ENCODE peak calls at places on chromosomes 3 and 15, in five cellular contexts. One of them, this sample, is unnamed. For H3K4me1, the result is how much of the 10 kb centered on the place peaks cover.

GRCh38 chr15:61923173-61923572 is 137.1 kb downstream of the VPS13C start:
- DNase-seq in pancreas: no peak
- DNase-seq in H1: no peak
- DNase-seq in heart left ventricle: no peak
- DNase-seq in hepatocyte: no peak
- DNase-seq in this sample: no peak

GRCh38 chr3:128794788-128795649 is 69.0 kb downstream of the RAB7A start:
- DNase-seq in pancreas: peak
- DNase-seq in H1: peak
- DNase-seq in heart left ventricle: no peak
- DNase-seq in hepatocyte: peak
- DNase-seq in this sample: no peak

GRCh38 chr15:90003736-90004135 is 2.6 kb downstream of the ZNF710 start:
- DNase-seq in pancreas: no peak
- DNase-seq in H1: no peak
- DNase-seq in heart left ventricle: no peak
- DNase-seq in hepatocyte: no peak
- DNase-seq in this sample: peak

GRCh38 chr3:48463703-48464102 is 17.2 kb downstream of the ATRIP start:
- DNase-seq in pancreas: no peak
- DNase-seq in H1: no peak
- DNase-seq in heart left ventricle: no peak
- DNase-seq in hepatocyte: no peak
- DNase-seq in this sample: no peak

GRCh38 chr3:14366915-14367523 is 35.4 kb upstream of the SLC6A6 start:
- DNase-seq in pancreas: no peak
- DNase-seq in H1: no peak
- DNase-seq in heart left ventricle: no peak
- DNase-seq in hepatocyte: no peak
- DNase-seq in this sample: no peak

GRCh38 chr3:127888564-127889107 is 26.4 kb upstream of the KBTBD12 start:
- DNase-seq in pancreas: peak
- DNase-seq in H1: no peak
- DNase-seq in heart left ventricle: no peak
- DNase-seq in hepatocyte: no peak
- DNase-seq in this sample: no peak

GRCh38 chr3:138197058-138197457 is 10.0 kb downstream of the ARMC8 start:
- DNase-seq in pancreas: no peak
- DNase-seq in H1: no peak
- DNase-seq in heart left ventricle: no peak
- DNase-seq in hepatocyte: peak
- DNase-seq in this sample: no peak

GRCh38 chr15:90915808-90916440 is 12.8 kb downstream of the MAN2A2 start:
- DNase-seq in pancreas: no peak
- DNase-seq in H1: no peak
- DNase-seq in heart left ventricle: peak
- DNase-seq in hepatocyte: no peak
- DNase-seq in this sample: peak

GRCh38 chr15:72116680-72117447 is 1.1 kb downstream of the MYO9A start:
- DNase-seq in pancreas: peak
- DNase-seq in H1: peak
- DNase-seq in heart left ventricle: no peak
- DNase-seq in hepatocyte: peak
- DNase-seq in this sample: no peak

GRCh38 chr3:113140876-113141275 is 70.5 kb upstream of the BOC start:
- DNase-seq in pancreas: no peak
- DNase-seq in H1: no peak
- DNase-seq in heart left ventricle: no peak
- DNase-seq in hepatocyte: no peak
- DNase-seq in this sample: no peak

GRCh38 chr3:197007296-197007940 is 22.2 kb downstream of the MELTF start:
- DNase-seq in pancreas: no peak
- DNase-seq in H1: no peak
- DNase-seq in heart left ventricle: no peak
- DNase-seq in hepatocyte: peak
- DNase-seq in this sample: peak

GRCh38 chr15:37837276-37837675 is 97.2 kb upstream of the TMCO5A start:
- DNase-seq in pancreas: no peak
- DNase-seq in H1: no peak
- DNase-seq in heart left ventricle: no peak
- DNase-seq in hepatocyte: no peak
- DNase-seq in this sample: no peak

GRCh38 chr3:23612296-23612891 is 193.4 kb upstream of the UBE2E1 start:
- DNase-seq in pancreas: no peak
- DNase-seq in H1: no peak
- DNase-seq in heart left ventricle: no peak
- DNase-seq in hepatocyte: no peak
- DNase-seq in this sample: no peak

GRCh38 chr3:99298661-99299060 is 339.7 kb upstream of the COL8A1 start:
- DNase-seq in pancreas: no peak
- DNase-seq in H1: no peak
- DNase-seq in heart left ventricle: no peak
- DNase-seq in hepatocyte: no peak
- DNase-seq in this sample: no peak

GRCh38 chr3:149657796-149658443 is at the start of gene WWTR1:
- DNase-seq in pancreas: peak
- DNase-seq in H1: peak
- DNase-seq in heart left ventricle: peak
- DNase-seq in hepatocyte: peak
- DNase-seq in this sample: peak

GRCh38 chr3:134194247-134194646 is 56.4 kb downstream of the RYK start:
- DNase-seq in pancreas: no peak
- DNase-seq in H1: no peak
- DNase-seq in heart left ventricle: no peak
- DNase-seq in hepatocyte: no peak
- DNase-seq in this sample: no peak

GRCh38 chr3:128278761-128279593 is 125.7 kb downstream of the EEFSEC start:
- DNase-seq in pancreas: peak
- DNase-seq in H1: no peak
- DNase-seq in heart left ventricle: peak
- DNase-seq in hepatocyte: peak
- DNase-seq in this sample: no peak

GRCh38 chr3:21117397-21117796 is 633.6 kb downstream of the ZNF385D start:
- DNase-seq in pancreas: no peak
- DNase-seq in H1: no peak
- DNase-seq in heart left ventricle: no peak
- DNase-seq in hepatocyte: no peak
- DNase-seq in this sample: no peak

GRCh38 chr3:64382171-64382570 is 156.9 kb upstream of the PRICKLE2 start:
- DNase-seq in pancreas: no peak
- DNase-seq in H1: no peak
- DNase-seq in heart left ventricle: no peak
- DNase-seq in hepatocyte: no peak
- DNase-seq in this sample: no peak

DNA sequence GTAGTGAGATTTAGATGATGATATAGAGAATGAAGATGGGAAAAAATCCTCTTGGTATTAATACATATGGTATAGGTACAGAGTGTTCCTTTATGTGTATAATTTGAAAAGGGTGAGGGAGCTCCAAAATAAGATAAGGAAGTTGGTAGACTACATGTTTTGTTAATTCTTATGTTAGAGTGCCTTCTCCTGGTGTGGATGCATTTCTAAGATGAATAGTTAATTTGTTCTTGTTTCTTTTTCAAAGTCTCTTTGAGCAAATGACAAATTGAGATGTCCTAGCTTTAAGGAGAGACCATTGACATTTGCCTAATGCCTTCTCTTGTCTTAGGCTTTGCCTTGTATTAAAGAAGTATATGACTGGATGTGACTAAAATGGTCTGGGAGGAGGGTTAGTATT is 34.1 kb downstream of the AKAP13 start:
- DNase-seq in pancreas: no peak
- DNase-seq in H1: no peak
- DNase-seq in heart left ventricle: no peak
- DNase-seq in hepatocyte: no peak
- DNase-seq in this sample: no peak
- TF ChIP-seq CTCF in pancreas: no peak
- TF ChIP-seq CTCF in H1: no peak
- TF ChIP-seq CTCF in heart left ventricle: peak
- TF ChIP-seq CTCF in hepatocyte: peak
- TF ChIP-seq CTCF in this sample: peak

DNA sequence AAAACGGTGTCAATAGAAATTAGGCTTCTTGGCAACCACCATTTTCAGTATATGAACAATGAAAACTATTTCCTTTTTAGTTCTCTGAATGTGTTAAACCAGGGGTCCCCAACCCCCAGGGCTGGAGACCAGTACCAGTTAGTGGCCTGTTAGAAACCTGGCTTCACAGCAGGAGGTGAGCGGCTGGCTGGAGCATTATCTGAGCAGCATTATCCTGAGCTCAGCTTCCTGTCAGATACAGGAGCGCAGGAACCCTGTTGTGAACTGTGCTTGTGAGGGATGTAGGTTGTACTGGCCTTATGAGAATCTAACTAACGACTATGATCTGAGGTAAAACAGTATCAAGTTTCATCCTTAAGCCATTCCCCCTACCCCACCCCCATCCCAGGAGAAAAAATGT is 328.7 kb downstream of the ZBBX start:
- DNase-seq in pancreas: no peak
- DNase-seq in H1: no peak
- DNase-seq in heart left ventricle: no peak
- DNase-seq in hepatocyte: no peak
- DNase-seq in this sample: no peak
- H3K27ac ChIP-seq in pancreas: no peak
- H3K27ac ChIP-seq in H1: no peak
- H3K27ac ChIP-seq in heart left ventricle: no peak
- H3K27ac ChIP-seq in hepatocyte: no peak
- H3K27ac ChIP-seq in this sample: no peak

GRCh38 chr3:186411994-186412393 is 50.0 kb upstream of the DGKG start:
- DNase-seq in pancreas: no peak
- DNase-seq in H1: no peak
- DNase-seq in heart left ventricle: no peak
- DNase-seq in hepatocyte: no peak
- DNase-seq in this sample: no peak
- H3K4me1 ChIP-seq in pancreas: under half
- H3K4me1 ChIP-seq in H1: under half
- H3K4me1 ChIP-seq in heart left ventricle: under half
- H3K4me1 ChIP-seq in hepatocyte: under half
- H3K4me1 ChIP-seq in this sample: under half

DNA sequence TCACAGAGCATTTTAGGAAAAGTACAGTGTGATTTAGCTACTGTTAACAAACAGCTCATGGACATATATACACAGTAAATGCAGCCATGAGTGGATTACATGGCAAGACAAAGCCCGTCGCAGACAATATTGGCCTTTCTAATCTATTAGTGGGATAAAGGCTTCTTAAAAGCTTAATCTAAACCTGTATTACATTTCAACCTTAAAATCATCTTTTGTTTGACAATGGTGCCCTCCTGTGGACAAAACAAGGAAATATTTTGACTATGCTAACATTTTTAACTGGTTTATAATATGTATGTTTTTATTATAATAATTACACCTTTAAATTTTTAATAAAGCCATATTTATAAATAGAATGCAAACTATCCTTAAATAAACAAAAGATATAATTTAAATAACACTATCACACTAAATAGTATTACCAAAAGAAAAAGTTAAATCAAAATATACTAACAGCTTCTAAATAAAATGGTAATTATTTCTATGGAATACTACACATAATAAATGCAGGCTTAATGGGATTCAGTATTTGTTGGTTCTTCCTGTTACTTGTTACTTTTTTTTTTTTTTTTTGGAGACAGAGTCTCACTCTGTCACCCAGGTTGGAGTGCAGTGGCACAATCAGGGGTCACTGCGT is 38.6 kb downstream of the TAFA4 start:
- DNase-seq in pancreas: no peak
- DNase-seq in H1: no peak
- DNase-seq in heart left ventricle: no peak
- DNase-seq in hepatocyte: peak
- DNase-seq in this sample: no peak
- TF ChIP-seq CTCF in pancreas: peak
- TF ChIP-seq CTCF in H1: no peak
- TF ChIP-seq CTCF in heart left ventricle: peak
- TF ChIP-seq CTCF in hepatocyte: peak
- TF ChIP-seq CTCF in this sample: peak

GRCh38 chr3:66602691-66603090 is 101.9 kb upstream of the LRIG1 start:
- DNase-seq in pancreas: no peak
- DNase-seq in H1: no peak
- DNase-seq in heart left ventricle: no peak
- DNase-seq in hepatocyte: no peak
- DNase-seq in this sample: no peak
- H3K27ac ChIP-seq in pancreas: no peak
- H3K27ac ChIP-seq in H1: no peak
- H3K27ac ChIP-seq in heart left ventricle: no peak
- H3K27ac ChIP-seq in hepatocyte: no peak
- H3K27ac ChIP-seq in this sample: peak

DNA sequence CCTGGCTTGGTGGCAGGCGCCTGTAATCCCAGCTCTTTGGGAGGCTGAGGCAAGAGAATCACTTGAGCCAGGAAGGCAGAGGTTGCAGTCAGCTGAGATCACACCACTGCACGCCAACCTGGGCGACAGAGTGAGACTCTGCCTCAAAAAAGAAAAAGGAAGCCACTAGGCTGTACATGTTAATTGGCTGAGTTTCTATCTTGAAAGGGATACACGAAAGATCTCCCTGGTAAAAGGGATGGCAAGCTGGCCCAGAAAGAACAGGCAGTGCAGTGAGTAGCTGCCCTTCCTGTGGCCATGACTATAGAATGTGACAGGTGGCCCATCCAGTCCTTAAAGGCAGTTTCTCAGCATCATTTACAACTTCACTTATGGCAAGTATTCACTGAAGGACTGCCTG is 12.3 kb downstream of the LRIG1 start:
- DNase-seq in pancreas: no peak
- DNase-seq in H1: no peak
- DNase-seq in heart left ventricle: no peak
- DNase-seq in hepatocyte: no peak
- DNase-seq in this sample: no peak
- H3K4me1 ChIP-seq in pancreas: half or more
- H3K4me1 ChIP-seq in H1: under half
- H3K4me1 ChIP-seq in heart left ventricle: half or more
- H3K4me1 ChIP-seq in hepatocyte: under half
- H3K4me1 ChIP-seq in this sample: under half

GRCh38 chr3:49607796-49608195 is 53.5 kb downstream of the BSN start:
- DNase-seq in pancreas: peak
- DNase-seq in H1: no peak
- DNase-seq in heart left ventricle: no peak
- DNase-seq in hepatocyte: no peak
- DNase-seq in this sample: no peak
- TF ChIP-seq CTCF in pancreas: no peak
- TF ChIP-seq CTCF in H1: peak
- TF ChIP-seq CTCF in heart left ventricle: no peak
- TF ChIP-seq CTCF in hepatocyte: no peak
- TF ChIP-seq CTCF in this sample: peak